ENCODE peak calls at places on chromosomes 11 and 22, in seven cellular contexts. V is AG09309, F is ovary, T is nephron progenitor cell, R is AG10803, C is HFF-Myc, K is GM06990. M is an unnamed sample.

GRCh38 chr11:706439-706956 is 467 bp downstream of the EPS8L2 start:
- DNase-seq in R (peak; percentile 43), T (no peak), V (no peak), F (peak; percentile 47), K (no peak), C (no peak), M (no peak)

GRCh38 chr11:108614086-108614485 is 20.5 kb upstream of the EXPH5 start:
- DNase-seq in F (no peak), C (no peak), T (no peak), K (no peak), R (no peak), V (no peak), M (no peak)

GRCh38 chr22:48581821-48582469 is 1245.7 kb downstream of the BRD1 start:
- DNase-seq in K (no peak), C (no peak), F (no peak), V (no peak), R (peak; percentile 4), T (peak; percentile 34), M (no peak)

GRCh38 chr11:104164028-104164520 is at the start of gene PDGFD:
- DNase-seq in V (no peak), R (peak; percentile 66), K (peak; percentile 68), C (peak; percentile 37), T (peak; percentile 85), F (peak; percentile 82), M (peak; percentile 65)

GRCh38 chr11:2582436-2582931 is 117.3 kb downstream of the KCNQ1OT1 start:
- DNase-seq in F (peak; percentile 22), R (no peak), T (no peak), V (no peak), C (no peak), K (no peak), M (no peak)

GRCh38 chr11:813037-813436 is 3.3 kb downstream of the RPLP2 start:
- DNase-seq in F (no peak), V (no peak), R (no peak), K (no peak), C (no peak), T (no peak), M (no peak)

GRCh38 chr11:106424111-106424510 is 346.6 kb downstream of the AASDHPPT start:
- DNase-seq in T (no peak), C (peak; percentile 46), K (no peak), F (no peak), V (no peak), R (peak; percentile 62), M (no peak)

GRCh38 chr22:32413715-32414114 is 1.7 kb upstream of the RTCB start:
- DNase-seq in C (no peak), K (no peak), T (no peak), F (no peak), R (peak; percentile 13), V (no peak), M (no peak)

GRCh38 chr11:27672836-27673464 is 27.3 kb downstream of the BDNF start:
- DNase-seq in T (no peak), V (no peak), F (no peak), C (no peak), K (no peak), R (peak; percentile 50), M (no peak)

GRCh38 chr11:120336641-120337132 is 474 bp downstream of the ARHGEF12 start:
- DNase-seq in K (no peak), V (no peak), C (no peak), F (no peak), T (no peak), R (no peak), M (peak; percentile 49)

GRCh38 chr11:107609384-107610218 is 18.7 kb downstream of the ELMOD1 start:
- DNase-seq in R (no peak), C (no peak), T (no peak), V (no peak), F (no peak), K (no peak), M (no peak)

GRCh38 chr11:77654770-77655434 is 17.3 kb upstream of the CLNS1A start:
- DNase-seq in V (no peak), R (no peak), K (no peak), C (no peak), F (no peak), T (no peak), M (no peak)

GRCh38 chr11:65887723-65888162 is 528 bp downstream of the FIBP start:
- DNase-seq in V (no peak), T (no peak), K (no peak), R (peak; percentile 40), F (peak; percentile 42), C (no peak), M (no peak)

GRCh38 chr11:45144126-45145082 is 2.0 kb upstream of the PRDM11 start:
- DNase-seq in K (no peak), T (no peak), R (no peak), C (no peak), V (no peak), F (no peak), M (no peak)

GRCh38 chr22:17778412-17778976 is 4.2 kb upstream of the BID start:
- DNase-seq in K (peak; percentile 51), R (no peak), F (no peak), T (no peak), C (no peak), V (no peak), M (no peak)

GRCh38 chr11:93895106-93895862 is 44.9 kb upstream of the VSTM5 start:
- DNase-seq in F (peak; percentile 22), T (peak; percentile 26), C (peak; percentile 39), R (peak; percentile 92), V (peak; percentile 85), K (no peak), M (peak; percentile 16)

GRCh38 chr11:70364745-70365535 is 33.4 kb upstream of the CTTN start:
- DNase-seq in F (no peak), C (no peak), V (no peak), R (no peak), K (peak; percentile 30), T (no peak), M (no peak)

GRCh38 chr11:124823512-124824376 is 23.5 kb upstream of the MSANTD2 start:
- DNase-seq in T (no peak), F (no peak), R (no peak), C (no peak), V (no peak), K (no peak), M (no peak)

GRCh38 chr22:47396105-47396504 is 633.7 kb downstream of the TBC1D22A start:
- DNase-seq in R (no peak), V (no peak), C (no peak), K (no peak), T (no peak), F (no peak), M (no peak)

GRCh38 chr11:62142043-62142375 is 18.2 kb downstream of the INCENP start:
- DNase-seq in R (no peak), F (no peak), K (no peak), C (no peak), T (no peak), V (no peak), M (no peak)

GRCh38 chr11:62145261-62145871 is 21.6 kb downstream of the INCENP start:
- DNase-seq in K (no peak), C (no peak), V (no peak), F (no peak), T (no peak), R (no peak), M (no peak)

GRCh38 chr11:62144641-62145255 is 20.9 kb downstream of the INCENP start:
- DNase-seq in C (no peak), T (no peak), F (no peak), K (no peak), V (no peak), R (no peak), M (no peak)

GRCh38 chr11:62142921-62143320 is 19.1 kb downstream of the INCENP start:
- DNase-seq in C (no peak), T (no peak), K (no peak), V (no peak), F (peak; percentile 70), R (no peak), M (no peak)

DNA sequence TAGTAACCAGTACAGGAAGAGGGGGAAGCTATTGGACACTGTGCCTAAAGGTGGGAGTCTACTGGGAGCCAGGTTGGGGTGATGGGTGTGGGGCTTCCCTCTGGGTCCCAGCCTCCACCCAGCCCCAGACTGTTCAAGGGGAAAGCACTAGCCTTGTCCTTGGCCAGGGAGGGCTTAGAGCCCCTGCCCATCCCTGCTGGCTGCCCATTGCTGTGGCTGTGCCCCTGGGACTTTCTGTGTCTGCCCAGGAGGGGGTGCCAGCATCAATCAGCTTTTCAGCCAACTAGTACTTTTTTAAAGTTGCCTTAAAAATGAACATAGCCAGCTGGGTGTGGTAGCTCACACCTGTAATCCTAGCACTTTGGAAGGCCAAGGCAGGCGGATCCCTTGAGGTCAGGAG is 19.9 kb downstream of the INCENP start:
- DNase-seq in F (no peak), T (no peak), K (no peak), C (no peak), R (no peak), V (no peak), M (no peak)
- TF ChIP-seq CTCF in F (no peak), T (no peak), K (no peak), C (no peak), R (no peak), V (peak; percentile 7), M (no peak)

GRCh38 chr11:17386331-17387084 is 2.0 kb downstream of the KCNJ11 start:
- DNase-seq in R (peak; percentile 32), V (no peak), T (peak; percentile 70), C (no peak), F (no peak), K (peak; percentile 43), M (peak; percentile 58)
- TF ChIP-seq CTCF in R (peak; percentile 65), V (peak; percentile 65), T (peak; percentile 55), C (peak; percentile 65), F (no peak), K (peak; percentile 85), M (peak; percentile 68)

DNA sequence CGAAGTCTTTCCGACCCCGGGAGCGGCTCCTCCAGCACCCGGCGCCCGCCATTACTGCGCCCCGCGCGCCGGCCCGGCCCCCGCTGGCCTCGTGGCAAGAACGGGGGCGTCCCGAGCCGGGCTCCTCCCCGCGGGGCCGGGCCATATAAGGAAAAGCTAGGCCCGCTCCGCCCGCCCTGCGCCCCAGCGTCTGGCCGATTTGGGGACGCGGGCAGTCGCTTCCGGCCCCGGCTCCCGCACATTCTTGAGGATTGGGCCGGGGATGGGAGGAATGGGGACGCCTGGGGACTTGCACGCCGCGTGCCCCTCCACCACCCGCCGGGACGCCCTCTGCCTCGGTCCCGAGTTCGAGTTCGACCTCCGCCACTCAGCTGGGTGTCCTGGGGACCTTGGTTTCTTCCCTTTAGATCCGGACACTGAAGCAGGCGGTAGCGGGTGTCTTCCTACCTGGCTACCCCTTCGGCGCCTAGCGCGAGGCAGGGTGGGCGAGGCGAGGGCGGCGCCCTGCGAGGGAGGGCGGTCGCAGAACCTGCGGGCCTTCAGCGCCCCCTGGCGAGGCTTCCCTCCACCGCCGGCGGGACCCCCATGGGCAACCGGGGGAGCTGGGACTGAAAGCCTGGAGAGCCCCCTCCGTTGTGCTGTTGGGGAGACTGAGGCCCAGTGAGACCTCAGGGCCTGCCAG is 3.8 kb downstream of the SMTN start:
- DNase-seq in C (no peak), K (peak; percentile 92), V (no peak), R (peak; percentile 87), T (peak; percentile 87), F (peak; percentile 88), M (peak; percentile 85)
- TF ChIP-seq CTCF in C (peak; percentile 92), K (peak; percentile 83), V (peak; percentile 79), R (peak; percentile 63), T (peak; percentile 81), F (peak; percentile 91), M (peak; percentile 93)

DNA sequence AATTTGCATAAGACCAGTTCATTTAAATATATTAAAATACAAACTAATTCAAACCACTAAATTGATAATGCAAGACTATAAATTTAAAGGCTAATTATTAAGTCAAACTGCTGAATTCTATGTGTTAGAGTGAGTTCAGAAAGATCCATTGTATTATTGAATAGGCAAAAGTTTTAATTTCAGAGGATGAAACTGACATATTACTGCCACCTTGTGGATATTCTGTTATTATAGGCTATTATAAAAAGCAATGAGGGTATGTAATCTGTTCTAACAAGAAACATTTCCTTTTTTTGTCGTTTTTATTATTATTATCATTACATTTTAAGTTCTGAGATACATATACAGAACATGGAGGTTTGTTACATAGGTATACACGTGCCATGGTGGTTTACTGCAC is 20.9 kb upstream of the NAALAD2 start:
- DNase-seq in T (no peak), R (peak; percentile 0), V (no peak), C (no peak), F (no peak), K (no peak), M (no peak)
- TF ChIP-seq CTCF in T (peak; percentile 42), R (peak; percentile 44), V (no peak), C (no peak), F (no peak), K (peak; percentile 14), M (peak; percentile 72)